ENCODE peak calls at places on chromosomes 2 and 18, in ten cellular contexts. W is astrocyte; B is WTC11; P is T-cell; F is HCT116; N is progenitor cell of endocrine pancreas; D is GM04504; Y is ELR; O is stimulated activated CD4-positive, alpha-beta T cell treated with anti-CD3 and anti-CD28 coated beads, Interleukin-15, amount 100 ng/mL, for 1 hour; V is HT-29. A is an unnamed sample.

GRCh38 chr2:25339791-25340339 is 1.9 kb downstream of the DNMT3A start:
- DNase-seq in F (no peak), N (no peak), W (no peak), B (peak; percentile 57), Y (no peak), D (no peak), P (no peak), V (peak; percentile 35), O (no peak), A (no peak)

GRCh38 chr18:45920367-45920766 is 46.8 kb downstream of the EPG5 start:
- DNase-seq in B (no peak), P (peak; percentile 18), Y (peak; percentile 85), F (no peak), V (peak; percentile 29), D (peak; percentile 86), N (no peak), W (peak; percentile 51), O (no peak), A (peak; percentile 70)

GRCh38 chr2:40072442-40073232 is 293.6 kb upstream of the THUMPD2 start:
- DNase-seq in V (no peak), O (no peak), P (no peak), D (no peak), N (no peak), F (no peak), Y (peak; percentile 27), B (no peak), W (no peak), A (no peak)

GRCh38 chr2:190929919-190930318 is 49.3 kb downstream of the GLS start:
- DNase-seq in Y (no peak), V (no peak), O (no peak), F (no peak), D (no peak), P (no peak), N (no peak), B (no peak), W (no peak), A (no peak)

GRCh38 chr2:235577404-235578330 is 83.8 kb downstream of the AGAP1 start:
- DNase-seq in B (no peak), P (no peak), O (no peak), F (no peak), D (no peak), V (no peak), W (peak; percentile 33), N (no peak), Y (no peak), A (no peak)

GRCh38 chr2:149768320-149768799 is 180.8 kb upstream of the MMADHC start:
- DNase-seq in V (peak; percentile 23), N (no peak), O (no peak), P (no peak), W (peak; percentile 52), Y (peak; percentile 30), B (no peak), F (no peak), D (peak; percentile 57), A (no peak)

GRCh38 chr18:28690100-28690499 is 513.2 kb upstream of the CDH2 start:
- DNase-seq in V (no peak), D (no peak), O (no peak), B (no peak), F (no peak), N (no peak), P (no peak), W (no peak), Y (no peak), A (no peak)

GRCh38 chr2:101751875-101752619 is 54.5 kb downstream of the MAP4K4 start:
- DNase-seq in P (no peak), B (no peak), Y (peak; percentile 49), W (no peak), V (no peak), O (no peak), N (no peak), F (no peak), D (no peak), A (no peak)

GRCh38 chr18:68428026-68428425 is 286.9 kb downstream of the TMX3 start:
- DNase-seq in W (peak; percentile 95), Y (peak; percentile 92), B (no peak), D (peak; percentile 79), P (no peak), V (no peak), O (no peak), N (no peak), F (no peak), A (peak; percentile 44)

GRCh38 chr2:119234021-119235019 is 10.7 kb downstream of the STEAP3 start:
- DNase-seq in Y (peak; percentile 37), B (peak; percentile 74), V (no peak), D (no peak), N (peak; percentile 59), W (no peak), O (no peak), P (no peak), F (no peak), A (peak; percentile 40)

GRCh38 chr2:240783819-240784621 is 36.0 kb downstream of the KIF1A start:
- DNase-seq in D (no peak), O (no peak), B (no peak), V (no peak), P (no peak), N (no peak), W (no peak), F (no peak), Y (no peak), A (no peak)

GRCh38 chr2:124973396-124973795 is 948.3 kb downstream of the CNTNAP5 start:
- DNase-seq in B (no peak), Y (peak; percentile 38), O (no peak), F (no peak), P (no peak), W (peak; percentile 77), V (peak; percentile 2), D (no peak), N (no peak), A (no peak)

GRCh38 chr2:233061007-233061590 is 957 bp downstream of the INPP5D start:
- DNase-seq in V (no peak), D (no peak), Y (no peak), W (no peak), B (no peak), N (no peak), F (no peak), P (no peak), O (no peak), A (peak; percentile 33)

GRCh38 chr2:100953406-100954043 is 48.6 kb upstream of the RPL31 start:
- DNase-seq in D (no peak), V (no peak), Y (no peak), N (no peak), P (no peak), B (no peak), O (no peak), F (no peak), W (no peak), A (no peak)

GRCh38 chr2:16677875-16678274 is 12.2 kb upstream of the CYRIA start:
- DNase-seq in P (no peak), D (no peak), W (no peak), V (no peak), O (no peak), Y (no peak), B (no peak), F (no peak), N (no peak), A (no peak)

GRCh38 chr2:168060956-168061750 is 186.2 kb downstream of the STK39 start:
- DNase-seq in O (no peak), F (no peak), Y (peak; percentile 28), V (no peak), P (no peak), B (no peak), W (peak; percentile 20), D (peak; percentile 13), N (no peak), A (peak; percentile 20)

GRCh38 chr2:45119855-45120254 is 110.6 kb upstream of the SIX2 start:
- DNase-seq in O (no peak), D (peak; percentile 75), V (peak; percentile 38), W (peak; percentile 97), P (no peak), N (no peak), Y (peak; percentile 85), F (no peak), B (no peak), A (no peak)

GRCh38 chr2:219772103-219772502 is 144.7 kb downstream of the SLC4A3 start:
- DNase-seq in F (no peak), D (no peak), O (no peak), B (no peak), V (no peak), P (no peak), Y (no peak), N (no peak), W (no peak), A (no peak)

GRCh38 chr2:21131861-21132260 is 8.1 kb downstream of the TDRD15 start:
- DNase-seq in W (no peak), B (no peak), V (no peak), P (no peak), Y (no peak), N (no peak), F (no peak), D (no peak), O (no peak), A (no peak)

GRCh38 chr2:113806217-113806913 is 49.9 kb upstream of the SLC35F5 start:
- DNase-seq in F (no peak), V (peak; percentile 73), P (no peak), N (no peak), B (no peak), O (no peak), Y (peak; percentile 71), D (no peak), W (no peak), A (no peak)

GRCh38 chr2:36770542-36771287 is 74.2 kb downstream of the VIT start:
- DNase-seq in Y (peak; percentile 66), N (no peak), D (peak; percentile 19), F (peak; percentile 51), V (peak; percentile 67), W (no peak), B (peak; percentile 82), O (no peak), P (peak; percentile 6), A (peak; percentile 44)

GRCh38 chr2:70552501-70553333 is 909 bp downstream of the TGFA start:
- DNase-seq in N (no peak), O (no peak), W (no peak), Y (no peak), V (peak; percentile 73), P (peak; percentile 13), F (no peak), B (peak; percentile 29), D (no peak), A (no peak)

GRCh38 chr18:582465-582864 is 2.3 kb downstream of the CETN1 start:
- DNase-seq in O (no peak), N (no peak), F (no peak), V (no peak), B (no peak), P (no peak), W (no peak), Y (no peak), D (no peak), A (no peak)

GRCh38 chr2:100852999-100853908 is 33.3 kb downstream of the NPAS2 start:
- DNase-seq in D (no peak), W (no peak), O (no peak), F (no peak), N (no peak), P (no peak), Y (no peak), V (peak; percentile 23), B (peak; percentile 34), A (no peak)

GRCh38 chr2:237236188-237236587 is 150.5 kb downstream of the COPS8 start:
- DNase-seq in D (no peak), Y (peak; percentile 82), P (no peak), V (no peak), O (no peak), B (no peak), F (no peak), W (peak; percentile 60), N (no peak), A (no peak)

GRCh38 chr2:240962371-240963064 is 35.9 kb upstream of the SNED1 start:
- DNase-seq in O (no peak), N (peak; percentile 8), B (no peak), V (no peak), P (no peak), D (no peak), Y (no peak), F (no peak), W (no peak), A (peak; percentile 74)

GRCh38 chr2:25473758-25474335 is 132.1 kb upstream of the DNMT3A start:
- DNase-seq in P (no peak), W (no peak), O (no peak), N (no peak), Y (no peak), B (no peak), V (peak; percentile 24), F (no peak), D (no peak), A (peak; percentile 49)